ENCODE peak calls at places on chromosomes 3 and 15, in six cellular contexts. J, G, Y, K, L and B are unnamed samples.

GRCh38 chr3:160379628-160380214 is 19.3 kb downstream of the IFT80 start:
- DNase-seq in J (no peak), G (no peak), Y (no peak), K (no peak), L (no peak), B (no peak)

GRCh38 chr15:60729850-60730458 is 251.0 kb upstream of the ICE2 start:
- DNase-seq in J (no peak), G (no peak), Y (no peak), K (no peak), L (no peak), B (peak)

GRCh38 chr3:131033480-131034080 is 6.9 kb downstream of the NEK11 start:
- DNase-seq in J (peak), G (peak), Y (no peak), K (peak), L (no peak), B (peak)

GRCh38 chr15:82647045-82647834 is at the start of gene CPEB1:
- DNase-seq in J (peak), G (peak), Y (no peak), K (peak), L (no peak), B (peak)

GRCh38 chr15:60212536-60212935 is 185.2 kb downstream of the ANXA2 start:
- DNase-seq in J (no peak), G (no peak), Y (no peak), K (peak), L (no peak), B (no peak)

GRCh38 chr3:13067778-13068177 is 5.5 kb downstream of the IQSEC1 start:
- DNase-seq in J (no peak), G (no peak), Y (no peak), K (no peak), L (no peak), B (no peak)

GRCh38 chr3:8975081-8976020 is 12.1 kb upstream of the RAD18 start:
- DNase-seq in J (no peak), G (no peak), Y (no peak), K (no peak), L (no peak), B (no peak)

GRCh38 chr15:83292317-83292716 is 7.9 kb upstream of the BNC1 start:
- DNase-seq in J (no peak), G (no peak), Y (no peak), K (no peak), L (no peak), B (no peak)

GRCh38 chr3:38515367-38515766 is 19.2 kb downstream of the EXOG start:
- DNase-seq in J (no peak), G (no peak), Y (no peak), K (no peak), L (no peak), B (no peak)

GRCh38 chr3:154904328-154904727 is 175.8 kb upstream of the MME start:
- DNase-seq in J (no peak), G (no peak), Y (no peak), K (peak), L (no peak), B (peak)

GRCh38 chr3:21795863-21796392 is 44.9 kb upstream of the ZNF385D start:
- DNase-seq in J (no peak), G (no peak), Y (no peak), K (peak), L (no peak), B (no peak)

GRCh38 chr3:21801631-21802030 is 50.6 kb upstream of the ZNF385D start:
- DNase-seq in J (no peak), G (no peak), Y (no peak), K (no peak), L (no peak), B (no peak)

GRCh38 chr3:21795152-21795837 is 44.3 kb upstream of the ZNF385D start:
- DNase-seq in J (no peak), G (peak), Y (no peak), K (no peak), L (no peak), B (no peak)

GRCh38 chr3:21803604-21804003 is 52.6 kb upstream of the ZNF385D start:
- DNase-seq in J (no peak), G (no peak), Y (no peak), K (no peak), L (no peak), B (no peak)

DNA sequence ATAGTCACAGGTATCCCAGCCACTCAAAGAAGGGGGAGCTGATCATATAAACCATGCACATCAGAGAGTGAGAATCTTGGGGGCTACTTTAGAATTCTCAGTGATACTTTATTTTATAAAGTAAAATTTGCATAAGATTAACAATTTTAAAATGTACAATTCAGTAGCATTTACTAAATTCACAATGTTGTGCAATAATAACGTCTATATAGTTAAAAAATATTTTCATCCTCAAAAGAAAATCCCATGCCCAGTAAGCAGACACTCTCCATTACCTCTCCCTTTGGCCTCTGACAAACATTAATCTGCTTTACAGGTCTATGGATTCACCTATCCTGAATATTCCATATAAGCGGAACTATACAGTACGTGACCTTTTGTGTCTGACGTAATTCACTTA is 47.7 kb upstream of the ZNF385D start:
- DNase-seq in J (no peak), G (no peak), Y (no peak), K (no peak), L (no peak), B (no peak)
- TF ChIP-seq CTCF in J (no peak), G (no peak), Y (no peak), K (no peak), L (no peak), B (no peak)

GRCh38 chr3:184514151-184514490 is 47.5 kb upstream of the EPHB3 start:
- DNase-seq in J (no peak), G (no peak), Y (no peak), K (no peak), L (no peak), B (no peak)

GRCh38 chr3:184512621-184513020 is 49.0 kb upstream of the EPHB3 start:
- DNase-seq in J (no peak), G (no peak), Y (no peak), K (no peak), L (no peak), B (no peak)

GRCh38 chr3:184508938-184509337 is 52.6 kb upstream of the EPHB3 start:
- DNase-seq in J (no peak), G (no peak), Y (no peak), K (no peak), L (no peak), B (no peak)

GRCh38 chr3:184511741-184512140 is 49.8 kb upstream of the EPHB3 start:
- DNase-seq in J (no peak), G (no peak), Y (no peak), K (no peak), L (no peak), B (no peak)

GRCh38 chr3:184513276-184514150 is 48.1 kb upstream of the EPHB3 start:
- DNase-seq in J (peak), G (peak), Y (peak), K (peak), L (peak), B (peak)
- H3K4me3 ChIP-seq in J (no peak), G (no peak), Y (peak), K (peak), L (peak), B (no peak)

GRCh38 chr15:55916666-55917409 is 76.6 kb downstream of the NEDD4 start:
- DNase-seq in J (no peak), G (no peak), Y (peak), K (peak), L (no peak), B (no peak)

GRCh38 chr15:55914446-55914845 is 79.0 kb downstream of the NEDD4 start:
- DNase-seq in J (no peak), G (no peak), Y (no peak), K (peak), L (no peak), B (no peak)

GRCh38 chr15:55915876-55916567 is 77.4 kb downstream of the NEDD4 start:
- DNase-seq in J (no peak), G (no peak), Y (no peak), K (peak), L (no peak), B (no peak)

GRCh38 chr15:55915221-55915620 is 78.2 kb downstream of the NEDD4 start:
- DNase-seq in J (no peak), G (no peak), Y (no peak), K (peak), L (no peak), B (no peak)

DNA sequence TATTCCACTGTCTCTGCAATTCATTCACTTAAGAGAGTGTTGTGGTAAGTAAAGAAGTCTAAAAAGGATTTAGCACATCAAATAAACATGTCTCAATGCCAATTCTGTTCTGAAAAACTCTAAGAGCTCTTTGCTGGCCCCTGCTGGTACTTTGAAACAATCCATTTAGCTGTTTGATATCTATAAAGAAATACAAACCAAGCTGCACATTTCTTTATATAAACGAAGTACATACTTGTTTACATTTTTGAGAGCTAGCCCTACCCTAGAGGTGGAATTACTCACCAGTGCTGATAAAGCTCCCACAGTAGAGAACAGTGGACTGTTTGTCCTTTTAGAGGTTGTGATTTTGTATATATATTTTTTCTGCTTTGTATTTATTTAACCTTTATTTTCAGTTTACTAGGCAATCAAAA is 75.5 kb downstream of the NEDD4 start:
- DNase-seq in J (no peak), G (peak), Y (peak), K (peak), L (no peak), B (peak)
- TF ChIP-seq CTCF in J (peak), G (peak), Y (peak), K (peak), L (no peak), B (peak)

GRCh38 chr3:33858131-33858530 is 59.7 kb downstream of the PDCD6IP start:
- DNase-seq in J (no peak), G (no peak), Y (no peak), K (no peak), L (no peak), B (no peak)
- H3K4me3 ChIP-seq in J (no peak), G (no peak), Y (no peak), K (no peak), L (no peak), B (no peak)

GRCh38 chr15:37135225-37135624 is 34.9 kb upstream of the MEIS2 start:
- DNase-seq in J (no peak), G (no peak), Y (no peak), K (no peak), L (no peak), B (peak)
- TF ChIP-seq CTCF in J (peak), G (peak), Y (peak), K (peak), L (no peak), B (peak)